ENCODE peak calls at places on chromosomes 13 and 19, in six cellular contexts. J, U, F, N, Z and K are unnamed samples.

GRCh38 chr19:28292822-28293500 is 920.0 kb downstream of the UQCRFS1 start:
- DNase-seq in J (no peak), N (no peak), Z (no peak), U (no peak), F (no peak), K (no peak)

GRCh38 chr19:643736-644135 is 4.1 kb downstream of the FGF22 start:
- DNase-seq in F (no peak), U (no peak), N (no peak), J (no peak), Z (no peak), K (no peak)

GRCh38 chr13:30851697-30852096 is 54.4 kb upstream of the MEDAG start:
- DNase-seq in J (no peak), N (no peak), U (no peak), F (no peak), Z (no peak), K (no peak)

GRCh38 chr19:14728595-14728994 is 38.7 kb downstream of the ZNF333 start:
- DNase-seq in U (no peak), Z (no peak), N (no peak), J (no peak), F (no peak), K (no peak)

GRCh38 chr19:7428651-7429113 is 60.2 kb downstream of the PEX11G start:
- DNase-seq in U (no peak), F (no peak), Z (no peak), N (no peak), J (no peak), K (no peak)

GRCh38 chr19:57934820-57935665 is at the start of gene ZNF418:
- DNase-seq in U (peak), J (no peak), F (peak), Z (peak), N (peak), K (peak)

GRCh38 chr19:3494559-3494958 is 5.9 kb downstream of the DOHH start:
- DNase-seq in F (no peak), N (no peak), U (peak), J (no peak), Z (no peak), K (no peak)

GRCh38 chr19:29524912-29525870 is 603 bp upstream of the VSTM2B start:
- DNase-seq in N (no peak), Z (no peak), J (no peak), U (no peak), F (no peak), K (no peak)

GRCh38 chr19:34317311-34317927 is 47.6 kb upstream of the GPI start:
- DNase-seq in N (no peak), J (no peak), F (no peak), U (peak), Z (peak), K (no peak)

GRCh38 chr13:95182570-95183285 is 118.5 kb downstream of the ABCC4 start:
- DNase-seq in J (no peak), N (no peak), U (no peak), F (no peak), Z (no peak), K (no peak)

GRCh38 chr19:39252458-39252857 is 3.8 kb upstream of the IFNL4 start:
- DNase-seq in N (no peak), J (no peak), F (no peak), Z (no peak), U (no peak), K (no peak)

GRCh38 chr13:80931766-80932165 is 590.8 kb upstream of the SPRY2 start:
- DNase-seq in N (no peak), J (no peak), F (no peak), U (no peak), Z (no peak), K (no peak)

GRCh38 chr13:21671793-21672680 is 1.2 kb downstream of the FGF9 start:
- DNase-seq in N (no peak), J (no peak), F (no peak), Z (no peak), U (no peak), K (no peak)

GRCh38 chr13:91526543-91527033 is 128.2 kb downstream of the GPC5 start:
- DNase-seq in N (no peak), U (no peak), J (no peak), F (no peak), Z (no peak), K (no peak)

GRCh38 chr13:113456116-113456702 is 2.9 kb upstream of the ADPRHL1 start:
- DNase-seq in Z (no peak), N (no peak), U (no peak), J (no peak), F (no peak), K (no peak)

GRCh38 chr13:93660664-93661063 is 434.1 kb downstream of the GPC6 start:
- DNase-seq in U (no peak), F (no peak), Z (no peak), J (no peak), N (no peak), K (no peak)

GRCh38 chr13:28356506-28357064 is 138.3 kb downstream of the FLT1 start:
- DNase-seq in U (no peak), F (no peak), N (peak), Z (no peak), J (no peak), K (no peak)

GRCh38 chr19:52172347-52172746 is 926 bp upstream of the ZNF836 start:
- DNase-seq in U (no peak), N (no peak), F (no peak), Z (no peak), J (no peak), K (no peak)

GRCh38 chr13:34152996-34153395 is 335.0 kb downstream of the RFC3 start:
- DNase-seq in U (no peak), F (no peak), N (no peak), Z (no peak), J (no peak), K (no peak)

GRCh38 chr13:34153428-34154180 is 335.7 kb downstream of the RFC3 start:
- DNase-seq in N (no peak), F (no peak), Z (no peak), J (no peak), U (no peak), K (no peak)

GRCh38 chr13:34159946-34160345 is 342.0 kb downstream of the RFC3 start:
- DNase-seq in U (no peak), N (no peak), Z (no peak), J (no peak), F (no peak), K (no peak)

GRCh38 chr13:34155931-34156607 is 338.1 kb downstream of the RFC3 start:
- DNase-seq in F (no peak), U (no peak), Z (peak), J (no peak), N (peak), K (no peak)

DNA sequence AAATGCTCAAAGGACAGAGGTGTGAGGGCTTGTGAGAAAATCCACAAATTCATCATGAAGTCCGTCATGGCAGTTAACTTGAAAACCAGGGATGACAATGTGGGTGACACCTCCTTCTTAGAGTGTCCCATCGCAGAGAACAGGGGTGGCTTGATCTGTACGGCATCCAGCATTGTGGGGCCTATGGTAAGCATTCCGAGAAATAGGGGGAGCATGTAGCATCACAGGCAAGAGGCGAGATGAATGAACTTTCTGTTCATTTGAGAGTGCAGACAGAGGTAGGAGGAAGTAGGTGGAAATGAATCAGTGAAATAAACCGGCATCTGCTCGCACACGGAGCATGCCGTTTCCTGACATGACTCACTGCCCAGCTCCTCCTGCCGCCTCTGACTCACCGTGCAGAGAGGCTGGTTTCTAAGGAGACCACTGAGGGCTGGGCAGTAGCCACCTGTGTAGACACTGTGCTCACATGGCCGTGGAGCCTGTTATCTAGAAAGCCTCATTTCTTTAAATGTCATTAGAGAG is 339.0 kb downstream of the RFC3 start:
- DNase-seq in J (peak), N (peak), Z (peak), U (no peak), F (peak), K (peak)
- TF ChIP-seq CTCF in J (no peak), N (no peak), Z (no peak), U (no peak), F (no peak), K (no peak)

DNA sequence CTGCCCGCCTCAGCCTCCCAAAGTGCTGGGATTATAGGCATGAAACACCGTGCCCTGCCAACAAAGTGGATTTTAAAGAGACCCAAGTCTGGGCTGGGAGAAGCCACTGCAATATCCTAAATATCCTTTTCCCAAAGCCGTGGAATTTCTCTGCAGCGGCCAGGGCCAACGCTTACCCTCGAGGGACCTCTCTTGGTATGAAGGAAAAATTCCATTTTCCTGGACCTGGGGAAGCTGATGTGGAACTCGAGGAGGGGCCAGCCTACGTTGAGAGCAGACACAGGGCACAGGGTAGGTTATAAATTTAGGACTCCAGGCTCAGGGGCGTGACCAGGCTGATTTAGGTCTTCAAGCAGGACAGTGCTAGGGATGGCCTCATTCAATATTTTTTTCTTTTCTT is 17.7 kb upstream of the UPF1 start:
- DNase-seq in J (no peak), U (no peak), F (no peak), N (peak), Z (no peak), K (no peak)
- TF ChIP-seq CTCF in J (no peak), U (no peak), F (no peak), N (peak), Z (no peak), K (no peak)

DNA sequence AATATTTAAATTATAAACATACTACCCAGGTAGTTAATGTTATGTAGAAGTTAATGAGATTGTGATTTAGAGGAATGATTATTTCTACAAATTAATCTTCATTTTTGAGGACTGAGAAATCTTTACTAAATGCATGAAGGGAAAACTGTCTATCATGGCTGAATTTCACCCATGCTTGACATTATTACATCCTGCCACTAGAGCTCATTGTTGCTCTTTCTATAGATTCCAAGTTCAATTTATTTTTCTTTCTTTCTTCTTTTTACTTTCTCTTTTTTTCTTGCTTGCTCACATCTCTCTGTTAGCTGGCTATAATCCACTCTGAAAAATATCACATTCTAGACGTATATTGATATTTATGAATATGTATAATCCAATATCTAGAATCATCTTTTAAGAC is 505.0 kb upstream of the KLHL1 start:
- DNase-seq in N (no peak), J (no peak), F (no peak), Z (no peak), U (no peak), K (no peak)
- TF ChIP-seq CTCF in N (no peak), J (no peak), F (no peak), Z (peak), U (no peak), K (no peak)

GRCh38 chr13:103898481-103898880 is 832.3 kb upstream of the SLC10A2 start:
- DNase-seq in J (no peak), F (no peak), Z (no peak), U (no peak), N (no peak), K (no peak)
- TF ChIP-seq CTCF in J (no peak), F (no peak), Z (no peak), U (no peak), N (no peak), K (no peak)

GRCh38 chr19:18543814-18544475 is 572 bp upstream of the FKBP8 start:
- DNase-seq in J (no peak), Z (peak), N (peak), F (peak), U (peak), K (peak)
- TF ChIP-seq CTCF in J (no peak), Z (no peak), N (peak), F (no peak), U (peak), K (no peak)

GRCh38 chr13:49792550-49793324 is at the start of gene KPNA3:
- DNase-seq in U (peak), N (peak), J (peak), F (peak), Z (peak), K (peak)
- TF ChIP-seq CTCF in U (no peak), N (no peak), J (no peak), F (peak), Z (no peak), K (no peak)